ENCODE peak calls at places on chromosome 16, in four cellular contexts. E, H, Q and M are unnamed samples.

GRCh38 chr16:57798953-57799618 is 3.2 kb downstream of the KIFC3 start:
- DNase-seq in E (no peak), H (no peak), Q (no peak), M (no peak)

GRCh38 chr16:66692341-66692740 is 4.2 kb downstream of the CMTM4 start:
- DNase-seq in E (no peak), H (no peak), Q (no peak), M (no peak)

GRCh38 chr16:3977376-3977775 is 96.9 kb upstream of the CREBBP start:
- DNase-seq in E (no peak), H (no peak), Q (no peak), M (no peak)

GRCh38 chr16:48113471-48113870 is 42.3 kb downstream of the ABCC12 start:
- DNase-seq in E (no peak), H (no peak), Q (no peak), M (no peak)

GRCh38 chr16:15874745-15875314 is 13.6 kb downstream of the CEP20 start:
- DNase-seq in E (peak; percentile 23), H (no peak), Q (no peak), M (peak; percentile 61)

GRCh38 chr16:65116818-65117430 is 4.9 kb downstream of the CDH11 start:
- DNase-seq in E (no peak), H (no peak), Q (no peak), M (no peak)

GRCh38 chr16:84239910-84240309 is at the start of gene KCNG4:
- DNase-seq in E (no peak), H (no peak), Q (no peak), M (no peak)

GRCh38 chr16:85556456-85557082 is 56.6 kb upstream of the GSE1 start:
- DNase-seq in E (peak; percentile 69), H (no peak), Q (no peak), M (no peak)

GRCh38 chr16:14405611-14406537 is 224.2 kb downstream of the PARN start:
- DNase-seq in E (peak; percentile 94), H (peak; percentile 66), Q (peak; percentile 77), M (no peak)

GRCh38 chr16:24972608-24973220 is 42.5 kb downstream of the ARHGAP17 start:
- DNase-seq in E (no peak), H (no peak), Q (no peak), M (no peak)

GRCh38 chr16:24975428-24975889 is 39.7 kb downstream of the ARHGAP17 start:
- DNase-seq in E (no peak), H (no peak), Q (peak; percentile 76), M (no peak)

GRCh38 chr16:24976061-24976779 is 38.9 kb downstream of the ARHGAP17 start:
- DNase-seq in E (no peak), H (no peak), Q (no peak), M (no peak)

GRCh38 chr16:24973771-24974461 is 41.3 kb downstream of the ARHGAP17 start:
- DNase-seq in E (no peak), H (no peak), Q (no peak), M (no peak)

GRCh38 chr16:24974859-24975258 is 40.3 kb downstream of the ARHGAP17 start:
- DNase-seq in E (no peak), H (no peak), Q (no peak), M (no peak)
- TF ChIP-seq SRF in E (no peak), H (no peak), Q (no peak), M (no peak)

GRCh38 chr16:31134625-31135534 is 647 bp downstream of the PRSS8 start:
- DNase-seq in E (peak; percentile 19), H (no peak), Q (no peak), M (no peak)
- TF ChIP-seq JUND in E (no peak), H (no peak), Q (no peak), M (no peak)

DNA sequence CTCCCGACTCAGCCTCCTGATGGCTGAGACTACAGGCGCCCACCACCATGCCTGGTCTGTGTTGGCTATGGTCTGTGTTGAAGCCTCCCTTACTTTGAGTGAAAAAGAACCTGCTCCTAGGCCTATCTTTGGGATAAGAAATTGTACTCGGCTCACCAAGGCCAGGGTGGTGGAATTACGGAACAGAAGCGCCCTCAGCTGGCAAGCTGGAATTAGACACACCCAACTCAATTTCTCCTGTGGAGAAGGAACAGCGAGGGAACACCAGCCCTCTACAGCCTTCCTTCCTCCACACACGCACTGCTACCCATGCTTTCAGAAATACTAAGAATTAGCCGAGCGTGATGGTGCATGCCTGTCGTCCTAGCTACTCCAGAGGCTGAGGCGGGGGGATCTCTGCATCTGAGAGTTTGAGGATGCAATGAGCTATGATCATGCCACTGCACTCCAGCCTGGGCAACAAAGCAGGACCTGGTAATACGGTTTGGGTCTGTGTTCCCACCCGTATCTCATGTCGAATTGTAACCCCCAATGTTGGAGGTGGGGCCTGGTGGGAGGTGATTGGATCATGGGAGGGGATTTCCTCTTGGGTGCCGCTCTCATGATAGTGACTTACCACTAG is 40.1 kb upstream of the RBBP6 start:
- DNase-seq in E (peak; percentile 47), H (peak; percentile 44), Q (no peak), M (peak; percentile 37)
- TF ChIP-seq SRF in E (no peak), H (no peak), Q (no peak), M (no peak)

DNA sequence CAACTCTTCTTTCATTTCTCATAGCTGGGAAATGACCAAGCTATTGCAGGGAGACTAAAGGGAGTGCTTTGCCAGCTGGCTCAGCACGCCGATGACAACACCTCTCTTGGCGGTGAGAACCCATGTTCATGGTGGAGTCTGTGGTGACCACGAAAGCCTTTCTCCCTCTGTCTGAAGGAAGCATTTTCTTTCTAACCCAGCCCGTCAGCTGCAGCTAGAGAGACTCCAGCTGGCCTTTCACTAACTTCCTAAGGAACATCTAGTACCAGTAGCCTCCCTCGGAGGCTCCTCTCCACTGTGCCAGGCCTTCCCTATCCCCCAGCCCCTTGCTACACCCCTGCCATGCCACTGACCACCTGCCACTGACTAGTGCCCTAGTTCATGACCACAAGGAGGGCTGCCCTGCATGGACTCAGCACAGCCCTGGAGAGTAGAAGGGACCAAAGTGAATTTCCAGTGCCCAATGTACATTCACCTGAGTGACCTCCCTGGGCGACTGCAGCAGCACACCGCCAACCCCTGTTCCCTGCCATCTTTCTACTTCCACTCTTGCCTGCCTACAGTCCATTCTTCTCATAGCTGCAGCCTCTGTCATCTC is 81.3 kb downstream of the CBLN1 start:
- DNase-seq in E (no peak), H (no peak), Q (no peak), M (no peak)
- TF ChIP-seq JUND in E (no peak), H (no peak), Q (no peak), M (no peak)

GRCh38 chr16:11781773-11782172 is 15.3 kb downstream of the ZC3H7A start:
- DNase-seq in E (no peak), H (no peak), Q (peak; percentile 51), M (no peak)
- TF ChIP-seq SRF in E (no peak), H (no peak), Q (no peak), M (no peak)

GRCh38 chr16:27928542-27928941 is 135.0 kb downstream of the GSG1L start:
- DNase-seq in E (no peak), H (no peak), Q (no peak), M (no peak)
- TF ChIP-seq JUND in E (no peak), H (no peak), Q (no peak), M (no peak)

GRCh38 chr16:23950291-23950894 is 114.6 kb downstream of the PRKCB start:
- DNase-seq in E (no peak), H (no peak), Q (no peak), M (no peak)
- TF ChIP-seq SRF in E (no peak), H (no peak), Q (no peak), M (no peak)

GRCh38 chr16:1159973-1160772 is 7.3 kb downstream of the CACNA1H start:
- DNase-seq in E (peak; percentile 58), H (no peak), Q (no peak), M (no peak)
- TF ChIP-seq JUND in E (no peak), H (no peak), Q (no peak), M (no peak)